ENCODE peak calls at places on chromosomes 3 and 15, in four cellular contexts. K is PC-3, A is GM12878, F is transverse colon. U is an unnamed sample.

GRCh38 chr3:113536627-113537101 is 4.3 kb downstream of the SIDT1 start:
- DNase-seq in F (peak), K (peak), A (no peak), U (no peak)

GRCh38 chr15:36903922-36904479 is 196.3 kb downstream of the MEIS2 start:
- DNase-seq in K (no peak), F (no peak), A (no peak), U (no peak)

GRCh38 chr3:133799794-133800585 is 5.6 kb upstream of the SRPRB start:
- DNase-seq in A (no peak), F (no peak), K (peak), U (no peak)

GRCh38 chr15:37103475-37104071 is 3.2 kb upstream of the MEIS2 start:
- DNase-seq in F (no peak), K (no peak), A (no peak), U (no peak)

GRCh38 chr15:42385206-42385979 is 26.1 kb downstream of the CAPN3 start:
- DNase-seq in F (peak), A (no peak), K (peak), U (no peak)

GRCh38 chr15:31389576-31389975 is 62.9 kb downstream of the KLF13 start:
- DNase-seq in A (no peak), F (no peak), K (no peak), U (no peak)

GRCh38 chr3:155956508-155957411 is 86.3 kb downstream of the GMPS start:
- DNase-seq in A (no peak), K (no peak), F (no peak), U (no peak)

GRCh38 chr3:125359700-125360099 is 15.4 kb downstream of the ZNF148 start:
- DNase-seq in K (no peak), F (no peak), A (no peak), U (no peak)

GRCh38 chr3:111892070-111892469 is 33.0 kb downstream of the PHLDB2 start:
- DNase-seq in F (no peak), A (no peak), K (no peak), U (no peak)

GRCh38 chr3:77726509-77726908 is 686.6 kb downstream of the ROBO2 start:
- DNase-seq in A (no peak), F (no peak), K (no peak), U (no peak)

GRCh38 chr3:171257251-171258179 is 202.7 kb downstream of the TNIK start:
- DNase-seq in A (peak), F (no peak), K (peak), U (peak)

GRCh38 chr3:124854027-124854426 is 33.1 kb downstream of the ITGB5 start:
- DNase-seq in A (no peak), F (no peak), K (no peak), U (no peak)

GRCh38 chr3:52036829-52037228 is 19.5 kb downstream of the DUSP7 start:
- DNase-seq in A (no peak), K (peak), F (no peak), U (no peak)

GRCh38 chr3:10928396-10928960 is 64.1 kb upstream of the SLC6A1 start:
- DNase-seq in K (no peak), F (no peak), A (no peak), U (no peak)

GRCh38 chr15:67024322-67024997 is 40.9 kb upstream of the SMAD3 start:
- DNase-seq in F (peak), K (peak), A (peak), U (no peak)

GRCh38 chr3:193040836-193041672 is 123.4 kb upstream of the MB21D2 start:
- DNase-seq in A (peak), K (peak), F (no peak), U (peak)

GRCh38 chr15:96035091-96035490 is 295.4 kb upstream of the NR2F2 start:
- DNase-seq in F (no peak), K (no peak), A (no peak), U (no peak)

GRCh38 chr3:50238549-50239026 is 2.6 kb downstream of the GNAI2 start:
- DNase-seq in K (peak), A (no peak), F (peak), U (no peak)

DNA sequence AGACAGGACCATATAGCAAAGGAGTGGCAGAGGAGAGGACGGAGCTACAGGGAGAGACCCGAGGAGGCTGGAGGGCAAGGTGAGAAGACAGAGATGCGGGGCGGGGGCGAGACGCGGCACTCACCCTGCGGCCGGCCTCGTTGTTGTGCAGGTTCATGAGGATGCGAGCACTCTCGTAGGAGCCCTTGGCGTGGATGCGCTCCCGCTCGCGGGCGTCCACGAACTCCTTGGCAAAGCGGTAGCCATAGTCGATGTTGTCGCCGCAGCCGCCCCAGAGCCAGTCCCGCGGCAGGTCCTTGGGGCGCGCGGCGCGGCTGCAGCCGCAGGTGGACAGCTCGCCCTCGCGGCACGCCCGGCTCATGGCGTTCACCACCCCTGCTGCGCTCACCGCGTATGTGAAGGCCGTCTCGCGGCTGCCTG is 12.9 kb downstream of the WNT5A start:
- DNase-seq in F (no peak), K (no peak), A (no peak), U (no peak)
- H3K4me3 ChIP-seq in F (no peak), K (no peak), A (no peak), U (no peak)

GRCh38 chr3:9729419-9729818 is 2.1 kb upstream of the BRPF1 start:
- DNase-seq in K (no peak), F (no peak), A (no peak), U (no peak)

GRCh38 chr3:9732753-9733115 is 1.2 kb downstream of the BRPF1 start:
- DNase-seq in A (no peak), F (no peak), K (no peak), U (no peak)

GRCh38 chr3:9732080-9732752 is 681 bp downstream of the BRPF1 start:
- DNase-seq in A (no peak), F (peak), K (no peak), U (no peak)

GRCh38 chr3:9730747-9731205 is 759 bp upstream of the BRPF1 start:
- DNase-seq in K (no peak), F (no peak), A (no peak), U (no peak)

DNA sequence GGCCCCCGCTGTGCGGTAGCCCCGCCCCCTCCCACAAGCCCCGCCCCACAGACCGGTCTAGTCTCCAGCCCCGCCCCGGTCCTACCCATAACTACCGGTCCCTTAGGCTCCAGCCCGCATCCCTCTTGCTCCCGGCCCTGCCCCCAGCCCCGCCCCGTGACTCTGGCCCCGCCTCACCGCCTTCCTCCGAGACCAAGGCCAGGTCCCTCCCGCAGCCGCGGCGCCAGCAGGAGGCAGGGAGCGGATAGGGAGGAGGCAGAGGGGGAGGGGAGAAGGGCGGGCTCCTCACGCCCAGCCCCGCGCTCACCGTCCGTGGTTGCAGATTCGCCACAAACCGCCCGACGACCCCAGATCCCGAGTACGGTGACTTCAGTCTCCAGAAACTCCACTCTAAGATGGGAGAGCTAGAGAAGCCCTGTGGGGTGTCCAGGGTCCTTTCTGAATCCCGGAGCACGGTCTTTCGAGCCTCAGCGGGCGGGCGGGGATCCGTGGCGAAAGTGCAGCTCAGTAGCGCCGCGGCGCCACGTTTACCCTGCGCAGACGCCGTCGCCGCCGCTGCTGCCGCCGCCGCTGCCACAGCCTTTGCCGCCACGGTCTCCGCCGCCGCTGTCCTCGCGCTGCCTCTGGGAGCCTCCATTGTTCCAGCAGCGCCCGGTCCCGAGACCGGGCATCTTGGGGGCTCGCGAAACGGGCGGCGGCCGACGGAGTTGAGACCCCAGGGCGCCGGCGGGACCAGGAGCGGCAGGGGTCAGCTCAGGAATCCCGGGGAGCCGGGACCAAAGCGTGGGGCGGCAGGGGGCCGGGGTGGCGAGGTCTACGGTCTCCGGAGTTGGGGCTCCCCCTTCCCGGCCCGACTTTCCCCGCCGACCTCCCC is at the start of gene BRPF1:
- DNase-seq in A (peak), F (peak), K (peak), U (peak)
- TF ChIP-seq CTCF in A (no peak), F (peak), K (no peak), U (no peak)

GRCh38 chr3:128649264-128649663 is 1.4 kb downstream of the RPN1 start:
- DNase-seq in A (no peak), F (no peak), K (peak), U (no peak)
- H3K4me3 ChIP-seq in A (peak), F (no peak), K (peak), U (peak)

GRCh38 chr3:3801510-3801841 is 2.2 kb downstream of the LRRN1 start:
- DNase-seq in F (no peak), K (no peak), A (no peak), U (no peak)

GRCh38 chr3:3799173-3800075 is at the start of gene LRRN1:
- DNase-seq in F (peak), A (no peak), K (no peak), U (no peak)

GRCh38 chr3:3800076-3800448 is 831 bp downstream of the LRRN1 start:
- DNase-seq in K (no peak), F (no peak), A (no peak), U (no peak)

GRCh38 chr3:3802021-3802420 is 2.8 kb downstream of the LRRN1 start:
- DNase-seq in A (no peak), K (no peak), F (no peak), U (no peak)

GRCh38 chr3:3800685-3801509 is 1.7 kb downstream of the LRRN1 start:
- DNase-seq in F (no peak), K (no peak), A (no peak), U (no peak)
- TF ChIP-seq CTCF in F (no peak), K (no peak), A (no peak), U (no peak)

GRCh38 chr3:98038241-98038640 is 3.1 kb upstream of the GABRR3 start:
- DNase-seq in K (no peak), F (no peak), A (no peak), U (no peak)

GRCh38 chr3:98039322-98040024 is 4.4 kb upstream of the GABRR3 start:
- DNase-seq in A (peak), F (peak), K (peak), U (peak)

GRCh38 chr3:98041350-98041749 is 6.2 kb upstream of the GABRR3 start:
- DNase-seq in F (no peak), A (no peak), K (no peak), U (no peak)

GRCh38 chr3:98035208-98035607 is at the start of gene GABRR3:
- DNase-seq in K (no peak), A (no peak), F (no peak), U (no peak)

GRCh38 chr3:98038876-98039275 is 3.8 kb upstream of the GABRR3 start:
- DNase-seq in A (no peak), F (no peak), K (no peak), U (no peak)
- H3K4me3 ChIP-seq in A (peak), F (no peak), K (peak), U (no peak)

U was measured in GM12864.